ENCODE peak calls at places on chromosomes 12 and 14, in seven cellular contexts. J is Peyer's patch, S is mesendoderm, T is psoas muscle, D is K562, P is ovary, C is heart left ventricle. F is an unnamed sample.

GRCh38 chr12:115043079-115043478 is 359.1 kb upstream of the TBX3 start:
- DNase-seq in D (no peak), S (no peak), T (no peak), C (no peak), P (no peak), J (no peak), F (no peak)

GRCh38 chr12:19285793-19286448 is 153.4 kb upstream of the AEBP2 start:
- DNase-seq in C (no peak), P (no peak), J (no peak), D (no peak), T (no peak), S (no peak), F (no peak)

GRCh38 chr14:22411398-22411797 is 177.6 kb downstream of the DAD1 start:
- DNase-seq in S (no peak), T (no peak), C (no peak), D (no peak), P (no peak), J (no peak), F (no peak)

GRCh38 chr12:6646276-6647082 is 753 bp downstream of the ACRBP start:
- DNase-seq in D (no peak), T (no peak), P (no peak), J (peak; percentile 66), C (no peak), S (no peak), F (no peak)

GRCh38 chr14:101476258-101476930 is 84.9 kb upstream of the DIO3 start:
- DNase-seq in S (no peak), J (peak; percentile 46), P (no peak), C (no peak), T (no peak), D (no peak), F (no peak)

GRCh38 chr12:132429932-132430643 is 59.9 kb upstream of the FBRSL1 start:
- DNase-seq in D (peak; percentile 80), J (peak; percentile 94), P (peak; percentile 48), S (peak; percentile 62), T (no peak), C (no peak), F (peak; percentile 87)

GRCh38 chr12:26566670-26567069 is 266.3 kb downstream of the ITPR2 start:
- DNase-seq in T (no peak), J (no peak), S (no peak), C (no peak), P (no peak), D (no peak), F (no peak)

GRCh38 chr12:111394480-111394879 is 11.2 kb upstream of the SH2B3 start:
- DNase-seq in T (no peak), S (no peak), P (no peak), D (no peak), C (no peak), J (no peak), F (no peak)

GRCh38 chr12:57621497-57622292 is 10.5 kb downstream of the ARHGEF25 start:
- DNase-seq in J (peak; percentile 79), S (peak; percentile 57), D (peak; percentile 85), C (peak; percentile 74), T (peak; percentile 64), P (peak; percentile 83), F (peak; percentile 51)

GRCh38 chr12:5051334-5051733 is 7.7 kb downstream of the KCNA5 start:
- DNase-seq in P (no peak), J (no peak), C (no peak), D (no peak), S (no peak), T (no peak), F (no peak)

GRCh38 chr12:108046633-108047032 is 82.5 kb upstream of the WSCD2 start:
- DNase-seq in P (no peak), S (no peak), T (no peak), D (no peak), C (no peak), J (no peak), F (no peak)

GRCh38 chr12:188910-189621 is 24.9 kb downstream of the SLC6A12 start:
- DNase-seq in S (peak; percentile 70), J (peak; percentile 69), T (peak; percentile 59), D (peak; percentile 85), C (peak; percentile 72), P (peak; percentile 79), F (peak; percentile 41)

GRCh38 chr12:49296034-49296835 is 1.3 kb downstream of the PRPH start:
- DNase-seq in T (peak; percentile 35), J (peak; percentile 76), S (peak; percentile 59), D (peak; percentile 94), P (peak; percentile 60), C (no peak), F (peak; percentile 45)

GRCh38 chr12:68641138-68641537 is 30.4 kb downstream of the RAP1B start:
- DNase-seq in D (no peak), T (no peak), S (no peak), J (no peak), P (no peak), C (no peak), F (peak; percentile 23)

GRCh38 chr12:9810721-9811120 is 16.6 kb upstream of the KLRF1 start:
- DNase-seq in T (no peak), J (no peak), C (no peak), P (no peak), D (no peak), S (no peak), F (no peak)

GRCh38 chr12:75065482-75065881 is 144.2 kb downstream of the KCNC2 start:
- DNase-seq in J (no peak), D (no peak), S (no peak), T (no peak), C (no peak), P (no peak), F (no peak)

GRCh38 chr14:103356151-103356766 is 22.2 kb downstream of the EIF5 start:
- DNase-seq in J (no peak), D (no peak), S (no peak), P (no peak), C (no peak), T (no peak), F (no peak)

GRCh38 chr12:1890119-1890703 is 28.2 kb downstream of the CACNA2D4 start:
- DNase-seq in T (no peak), C (no peak), S (no peak), D (no peak), P (no peak), J (no peak), F (no peak)

GRCh38 chr14:90513151-90514014 is 116.6 kb downstream of the CALM1 start:
- DNase-seq in D (no peak), C (peak; percentile 91), P (peak; percentile 63), S (peak; percentile 63), T (no peak), J (peak; percentile 84), F (no peak)

GRCh38 chr12:58068706-58069105 is 127.3 kb downstream of the ATP23 start:
- DNase-seq in J (no peak), C (no peak), P (no peak), T (no peak), D (no peak), S (no peak), F (no peak)

DNA sequence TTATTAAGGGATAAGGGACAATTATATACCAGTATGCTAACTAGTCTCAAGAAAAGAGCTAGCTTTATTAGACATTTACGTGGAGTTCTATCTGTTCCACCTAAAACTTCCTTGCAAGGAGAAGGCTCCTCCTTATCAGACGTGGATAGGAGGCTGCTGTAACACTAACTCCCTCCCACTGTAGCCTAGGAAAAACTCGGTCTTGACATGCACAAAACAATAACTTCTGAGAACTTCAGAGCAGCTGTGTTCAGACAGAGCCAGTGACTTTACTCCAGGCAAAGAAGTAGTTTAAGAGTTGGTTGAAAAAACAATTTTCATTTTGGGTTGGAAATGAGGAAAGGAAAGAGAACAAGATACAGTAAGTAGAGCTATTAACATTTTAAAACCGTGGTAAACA is 2.7 kb downstream of the ATF7 start:
- DNase-seq in C (no peak), P (no peak), S (no peak), T (no peak), D (peak; percentile 30), J (no peak), F (no peak)
- H3K4me3 ChIP-seq in C (peak overlapping the region; percentile 94), P (peak overlapping the region; percentile 74), S (no peak overlapping the region), T (peak overlapping the region; percentile 77), D (peak overlapping the region; percentile 60), J (peak overlapping the region; percentile 88), F (peak overlapping the region; percentile 98)

DNA sequence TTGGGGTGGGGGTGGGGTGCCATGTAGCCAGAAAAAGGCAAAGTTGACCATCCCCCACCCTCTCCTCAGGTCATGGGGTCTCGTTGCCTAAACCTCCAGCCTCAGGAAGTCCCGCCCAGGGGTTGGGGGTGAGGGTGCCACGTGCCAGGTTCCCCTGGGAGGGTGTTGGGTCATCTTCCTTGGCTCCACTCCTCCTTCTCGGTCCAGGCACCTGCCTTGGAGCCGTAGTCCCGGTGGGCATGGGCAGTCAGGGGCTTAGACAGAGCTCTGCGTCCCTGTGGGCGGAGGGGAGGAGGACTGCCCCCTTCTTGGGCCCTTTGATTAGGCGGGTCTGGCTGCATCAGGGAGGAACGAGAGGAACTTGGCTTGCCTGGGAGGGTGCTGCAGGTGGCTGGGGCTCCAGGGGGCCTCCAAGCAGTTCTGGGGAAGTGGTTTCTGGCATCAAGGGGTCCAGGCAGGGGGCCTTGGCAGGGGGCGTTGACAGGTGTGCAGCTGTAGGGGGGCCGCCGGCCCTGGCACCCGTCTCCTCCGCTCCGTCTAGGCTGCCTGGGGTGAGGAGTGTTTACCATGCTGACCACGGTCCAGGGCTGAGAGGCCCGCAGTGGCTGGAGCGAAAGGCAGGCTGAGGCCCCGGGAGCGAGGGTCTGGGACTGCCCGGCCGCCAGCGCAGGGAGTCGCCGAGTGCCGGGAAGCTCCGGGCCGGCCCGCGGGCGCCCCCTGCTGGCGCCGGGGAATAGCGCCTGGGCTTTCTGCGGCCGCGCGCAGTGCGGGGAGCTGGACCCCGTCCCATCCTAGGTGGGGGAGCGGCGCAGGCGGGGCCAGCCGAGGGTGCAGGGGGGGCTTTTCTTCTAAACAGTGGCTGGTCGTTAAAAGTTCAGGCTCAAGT is 7.9 kb downstream of the SETD1B start:
- DNase-seq in J (peak; percentile 82), S (peak; percentile 74), C (peak; percentile 76), P (peak; percentile 87), D (peak; percentile 82), T (peak; percentile 79), F (peak; percentile 73)
- H3K27ac ChIP-seq in J (peak overlapping the region; percentile 72), S (peak overlapping the region; percentile 65), C (peak overlapping the region; percentile 54), P (peak overlapping the region; percentile 47), D (peak overlapping the region; percentile 31), T (peak overlapping the region; percentile 76), F (peak overlapping the region; percentile 50)

DNA sequence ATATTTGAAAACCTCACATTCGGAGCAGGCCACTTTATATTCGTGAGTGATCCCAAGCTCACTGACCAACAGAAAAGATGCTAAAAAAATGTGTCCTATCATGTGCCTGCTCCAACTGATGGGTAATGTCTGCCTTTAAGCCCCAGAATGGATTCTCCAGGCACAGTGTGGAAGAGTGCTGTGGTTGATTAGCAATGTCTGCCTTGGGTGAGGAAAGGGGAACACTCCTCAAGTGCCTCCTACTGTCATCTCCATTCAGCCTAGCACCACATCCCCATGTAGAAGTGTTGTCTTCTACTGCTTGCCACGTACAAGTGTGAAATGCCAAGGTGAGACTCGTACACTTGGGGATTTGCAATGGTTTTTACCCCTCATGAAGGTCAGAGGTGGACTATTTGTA is 199.3 kb downstream of the SLC41A2 start:
- DNase-seq in T (no peak), J (no peak), S (no peak), C (no peak), D (no peak), P (no peak), F (no peak)
- H3K4me3 ChIP-seq in T (no peak overlapping the region), J (no peak overlapping the region), S (no peak overlapping the region), C (no peak overlapping the region), D (no peak overlapping the region), P (no peak overlapping the region), F (no peak overlapping the region)

GRCh38 chr14:69079747-69080146 is 73.2 kb downstream of the DCAF5 start:
- DNase-seq in D (no peak), J (no peak), P (no peak), S (no peak), T (no peak), C (no peak), F (no peak)
- H3K27ac ChIP-seq in D (no peak overlapping the region), J (no peak overlapping the region), P (no peak overlapping the region), S (no peak overlapping the region), T (peak overlapping the region; percentile 41), C (peak overlapping the region; percentile 66), F (no peak overlapping the region)

F was measured in CD4-positive, CD25-positive, alpha-beta regulatory T cell.